ENCODE peak calls at places on chromosome 17, in eight cellular contexts. Q, C, O, D, R, K, A and V are unnamed samples. For H3K4me1, the result is how much of the 10 kb centered on the place peaks cover.

GRCh38 chr17:1972429-1973160 is 52.5 kb downstream of the RTN4RL1 start:
- DNase-seq in Q (no peak), C (peak), O (no peak), D (no peak), R (no peak), K (peak), A (peak), V (no peak)

GRCh38 chr17:22128171-22128570 is 435.8 kb downstream of the KCNJ18 start:
- DNase-seq in Q (no peak), C (no peak), O (no peak), D (no peak), R (no peak), K (no peak), A (no peak), V (no peak)

GRCh38 chr17:47894498-47895253 is 1.4 kb upstream of the SP2 start:
- DNase-seq in Q (no peak), C (no peak), O (no peak), D (no peak), R (no peak), K (no peak), A (no peak), V (no peak)

GRCh38 chr17:78745407-78746088 is 36.5 kb downstream of the CYTH1 start:
- DNase-seq in Q (no peak), C (no peak), O (no peak), D (peak), R (no peak), K (no peak), A (peak), V (no peak)

GRCh38 chr17:61583242-61583641 is 7.8 kb downstream of the NACA2 start:
- DNase-seq in Q (no peak), C (no peak), O (peak), D (peak), R (no peak), K (no peak), A (no peak), V (no peak)

GRCh38 chr17:59844884-59845594 is 47.7 kb downstream of the TUBD1 start:
- DNase-seq in Q (no peak), C (no peak), O (no peak), D (peak), R (no peak), K (no peak), A (no peak), V (no peak)

GRCh38 chr17:54916721-54917120 is 16.1 kb downstream of the TOM1L1 start:
- DNase-seq in Q (no peak), C (no peak), O (no peak), D (no peak), R (no peak), K (no peak), A (no peak), V (no peak)

GRCh38 chr17:41891135-41892065 is 26.2 kb upstream of the KLHL11 start:
- DNase-seq in Q (no peak), C (no peak), O (no peak), D (no peak), R (no peak), K (no peak), A (no peak), V (no peak)

GRCh38 chr17:20267459-20267842 is 199.9 kb downstream of the LGALS9B start:
- DNase-seq in Q (no peak), C (no peak), O (no peak), D (no peak), R (no peak), K (no peak), A (no peak), V (no peak)

GRCh38 chr17:42886283-42887176 is 14.1 kb upstream of the G6PC1 start:
- DNase-seq in Q (no peak), C (no peak), O (no peak), D (no peak), R (no peak), K (no peak), A (no peak), V (no peak)

GRCh38 chr17:28181568-28181967 is 137.4 kb upstream of the TMEM97 start:
- DNase-seq in Q (no peak), C (no peak), O (no peak), D (no peak), R (no peak), K (no peak), A (no peak), V (no peak)

GRCh38 chr17:9307313-9307998 is 268.2 kb downstream of the STX8 start:
- DNase-seq in Q (no peak), C (no peak), O (no peak), D (no peak), R (no peak), K (no peak), A (no peak), V (no peak)

GRCh38 chr17:3799181-3799627 is 1.8 kb downstream of the ITGAE start:
- DNase-seq in Q (no peak), C (no peak), O (no peak), D (no peak), R (no peak), K (no peak), A (no peak), V (no peak)

GRCh38 chr17:77196251-77196650 is 55.5 kb downstream of the SEC14L1 start:
- DNase-seq in Q (no peak), C (no peak), O (no peak), D (no peak), R (peak), K (no peak), A (no peak), V (no peak)

GRCh38 chr17:68600881-68601564 is at the start of gene FAM20A:
- DNase-seq in Q (peak), C (peak), O (peak), D (peak), R (peak), K (peak), A (peak), V (peak)

GRCh38 chr17:54372071-54372720 is 528.5 kb upstream of the TOM1L1 start:
- DNase-seq in Q (no peak), C (no peak), O (no peak), D (no peak), R (no peak), K (no peak), A (no peak), V (no peak)

GRCh38 chr17:63697341-63698286 is 2.3 kb downstream of the LIMD2 start:
- DNase-seq in Q (no peak), C (no peak), O (peak), D (peak), R (peak), K (peak), A (peak), V (peak)

GRCh38 chr17:28796062-28796461 is 46.5 kb downstream of the FAM222B start:
- DNase-seq in Q (no peak), C (no peak), O (no peak), D (no peak), R (no peak), K (no peak), A (no peak), V (no peak)

GRCh38 chr17:56699186-56699895 is 105.8 kb downstream of the NOG start:
- DNase-seq in Q (no peak), C (no peak), O (peak), D (peak), R (peak), K (peak), A (peak), V (peak)

GRCh38 chr17:44865921-44866320 is 18.2 kb downstream of the HIGD1B start:
- DNase-seq in Q (no peak), C (no peak), O (no peak), D (no peak), R (no peak), K (no peak), A (no peak), V (no peak)

GRCh38 chr17:73419051-73419450 is 107.2 kb upstream of the CDC42EP4 start:
- DNase-seq in Q (no peak), C (no peak), O (no peak), D (no peak), R (no peak), K (no peak), A (no peak), V (no peak)

GRCh38 chr17:9090641-9091096 is 69.4 kb downstream of the NTN1 start:
- DNase-seq in Q (no peak), C (no peak), O (no peak), D (no peak), R (peak), K (no peak), A (no peak), V (no peak)

GRCh38 chr17:81066072-81066471 is 31.1 kb downstream of the BAIAP2 start:
- DNase-seq in Q (no peak), C (no peak), O (no peak), D (no peak), R (no peak), K (no peak), A (no peak), V (no peak)
- TF ChIP-seq CTCF in Q (no peak), C (no peak), O (no peak), D (no peak), R (no peak), K (no peak), A (no peak), V (no peak)

DNA sequence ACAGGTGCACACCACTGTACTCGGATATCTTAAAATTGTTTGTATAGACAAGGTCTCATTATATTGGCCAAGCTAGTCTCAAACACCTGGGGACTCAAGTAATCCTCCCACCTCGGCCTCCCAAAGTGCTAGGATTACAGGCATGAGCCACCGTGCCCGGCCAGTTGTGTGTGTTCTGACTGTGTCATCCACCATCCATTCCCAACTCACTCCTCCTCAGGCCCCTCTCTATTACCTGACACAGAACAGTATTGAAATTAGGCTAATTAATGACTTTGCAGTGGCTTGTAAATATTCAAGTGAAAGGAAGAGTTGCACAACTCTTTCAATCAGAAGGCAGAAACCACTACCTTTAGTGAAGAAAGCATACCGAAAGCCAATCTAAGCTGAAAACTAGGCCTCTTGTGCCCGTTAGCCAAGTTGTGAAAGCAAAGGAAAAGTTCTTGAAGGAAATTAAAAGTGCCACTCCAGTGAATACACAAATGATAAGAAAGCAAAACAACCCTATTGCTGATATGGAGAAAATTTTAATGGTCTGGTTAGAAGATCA is 28.7 kb downstream of the GOSR1 start:
- DNase-seq in Q (no peak), C (no peak), O (no peak), D (no peak), R (no peak), K (no peak), A (no peak), V (no peak)
- H3K27ac ChIP-seq in Q (no peak), C (no peak), O (no peak), D (no peak), R (no peak), K (no peak), A (no peak), V (no peak)

DNA sequence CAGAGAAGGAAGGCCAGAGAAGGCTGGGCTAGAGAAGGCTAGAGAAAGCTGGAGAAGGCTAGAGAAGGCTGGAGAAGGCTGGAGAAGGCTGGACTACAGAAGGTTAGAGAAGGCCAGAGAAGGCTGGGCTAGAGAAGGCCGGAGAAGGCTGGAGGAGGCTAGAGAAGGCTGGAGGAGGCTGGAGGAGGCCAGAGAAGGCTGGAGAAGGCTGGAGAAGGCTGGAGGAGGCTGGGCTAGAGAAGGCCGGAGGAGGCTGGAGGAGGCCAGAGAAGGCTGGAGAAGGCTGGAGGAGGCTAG is 6.4 kb upstream of the OGFOD3 start:
- DNase-seq in Q (no peak), C (no peak), O (no peak), D (no peak), R (no peak), K (no peak), A (no peak), V (no peak)
- H3K4me1 ChIP-seq in Q (under half), C (under half), O (under half), D (under half), R (under half), K (under half), A (under half), V (under half)

DNA sequence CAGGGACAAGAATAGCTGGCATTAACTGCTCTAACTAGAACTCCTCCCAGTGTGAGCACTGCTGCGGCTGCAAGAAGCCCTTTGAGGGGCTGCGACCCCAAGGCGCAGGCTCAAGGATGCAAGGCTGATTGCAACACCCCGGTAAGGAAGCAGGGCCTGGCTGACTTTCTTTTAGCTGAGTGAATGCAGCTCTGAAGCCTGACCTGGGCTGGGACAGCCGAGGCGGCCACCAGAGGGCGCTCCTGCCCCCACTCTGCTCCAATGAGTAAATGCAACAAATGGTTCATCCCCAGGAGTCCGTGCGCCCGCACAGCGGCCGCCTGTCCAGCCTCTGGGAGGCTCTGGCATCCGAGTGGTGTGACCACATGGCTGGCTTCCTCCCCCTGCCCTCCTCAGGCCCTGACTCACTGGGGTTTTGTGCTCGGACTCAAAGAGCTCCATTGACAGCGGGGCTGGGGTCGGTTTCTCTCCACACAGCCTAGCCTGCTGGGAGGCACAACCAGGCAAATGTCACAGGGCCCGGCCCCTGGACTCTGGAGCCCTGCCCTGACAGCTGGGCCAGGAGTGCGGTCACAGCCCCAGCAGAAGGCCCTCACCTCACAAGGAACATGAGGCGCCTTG is at the start of gene SMIM5:
- DNase-seq in Q (peak), C (peak), O (peak), D (peak), R (peak), K (peak), A (peak), V (peak)
- TF ChIP-seq CTCF in Q (peak), C (peak), O (peak), D (peak), R (peak), K (peak), A (peak), V (peak)

DNA sequence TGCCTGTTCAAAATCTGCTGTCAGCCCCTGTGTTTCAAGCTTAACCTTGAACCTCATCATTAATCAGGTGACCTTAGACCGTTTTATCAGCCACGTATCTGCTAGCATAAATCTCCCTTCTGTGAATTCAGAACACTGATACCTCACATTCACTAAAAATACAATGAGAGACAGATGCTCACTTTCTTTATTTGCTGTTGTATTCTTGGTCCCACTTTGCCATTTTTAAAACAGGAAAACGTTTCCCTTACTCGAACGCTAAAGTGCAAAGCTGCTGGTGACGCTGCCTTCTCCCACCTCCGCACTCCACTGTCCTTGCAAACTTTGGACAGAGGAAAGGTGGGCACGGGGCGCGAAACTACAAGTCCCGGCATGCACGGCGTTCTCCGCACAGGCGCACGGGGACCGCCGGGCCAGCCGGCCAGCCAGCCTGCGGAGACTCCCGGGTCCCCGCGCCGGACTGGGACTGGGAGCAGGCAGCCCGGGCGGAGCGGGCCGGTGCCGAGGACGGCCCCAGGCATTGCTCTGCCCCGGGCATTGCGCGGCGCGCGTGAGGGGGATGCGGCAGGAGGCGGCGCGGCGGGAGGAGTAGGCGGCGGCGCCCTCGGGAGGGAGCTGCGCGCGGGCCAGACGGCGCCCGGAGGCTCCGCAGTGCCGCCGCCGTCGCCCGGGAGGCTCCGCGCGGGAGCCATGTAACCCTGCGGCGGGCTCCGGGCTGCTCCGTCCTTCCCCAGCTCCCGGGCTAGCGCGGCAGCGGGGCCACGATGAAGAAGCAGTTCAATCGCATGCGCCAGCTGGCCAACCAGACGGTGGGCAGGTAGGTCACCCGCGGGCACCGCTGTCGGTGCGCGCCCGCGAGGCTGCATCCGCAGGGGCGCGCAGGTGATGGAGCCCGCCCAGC is at the start of gene ARHGAP44:
- DNase-seq in Q (peak), C (peak), O (peak), D (peak), R (peak), K (peak), A (peak), V (peak)
- H3K27ac ChIP-seq in Q (peak), C (peak), O (no peak), D (peak), R (peak), K (peak), A (peak), V (peak)

DNA sequence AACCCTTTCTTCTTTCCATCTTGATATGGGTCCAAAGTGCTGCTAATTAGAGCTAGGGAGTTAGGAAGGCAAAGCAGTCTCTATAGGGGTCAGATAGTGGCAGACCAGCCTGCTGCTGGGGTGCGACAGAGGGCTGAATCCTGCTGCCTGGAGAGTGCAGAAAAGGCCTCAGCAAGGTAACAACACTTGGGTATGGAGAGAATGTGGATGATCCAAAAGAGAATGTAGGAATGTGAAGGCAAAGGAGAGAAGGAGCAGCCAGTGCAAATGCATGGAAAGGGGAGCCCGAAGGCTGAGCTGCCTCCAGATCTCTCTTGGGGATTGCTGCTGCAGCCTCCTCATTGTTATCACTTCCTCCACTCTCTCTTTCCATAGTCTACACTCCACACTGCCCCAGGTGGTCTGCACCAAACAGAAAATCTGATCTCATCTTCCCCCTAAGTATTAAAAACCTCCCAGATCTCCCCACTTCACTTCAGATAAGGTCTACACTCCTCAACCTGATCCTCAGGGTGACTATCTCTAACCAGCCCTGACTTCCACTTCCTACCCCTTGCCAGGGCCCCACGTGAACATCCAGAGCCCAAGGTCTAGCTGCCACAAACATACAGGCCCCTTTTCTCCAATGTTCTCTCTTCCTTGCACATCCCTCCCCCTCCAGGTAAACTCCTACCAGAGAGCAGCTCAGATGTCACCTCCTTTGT is 28.8 kb downstream of the TOM1L2 start:
- DNase-seq in Q (no peak), C (no peak), O (no peak), D (no peak), R (no peak), K (no peak), A (no peak), V (no peak)
- H3K4me1 ChIP-seq in Q (under half), C (half or more), O (half or more), D (half or more), R (under half), K (half or more), A (under half), V (under half)

GRCh38 chr17:32769846-32770245 is 107.1 kb downstream of the MYO1D start:
- DNase-seq in Q (no peak), C (no peak), O (no peak), D (no peak), R (no peak), K (no peak), A (no peak), V (no peak)
- TF ChIP-seq CTCF in Q (no peak), C (no peak), O (no peak), D (peak), R (no peak), K (no peak), A (no peak), V (no peak)

DNA sequence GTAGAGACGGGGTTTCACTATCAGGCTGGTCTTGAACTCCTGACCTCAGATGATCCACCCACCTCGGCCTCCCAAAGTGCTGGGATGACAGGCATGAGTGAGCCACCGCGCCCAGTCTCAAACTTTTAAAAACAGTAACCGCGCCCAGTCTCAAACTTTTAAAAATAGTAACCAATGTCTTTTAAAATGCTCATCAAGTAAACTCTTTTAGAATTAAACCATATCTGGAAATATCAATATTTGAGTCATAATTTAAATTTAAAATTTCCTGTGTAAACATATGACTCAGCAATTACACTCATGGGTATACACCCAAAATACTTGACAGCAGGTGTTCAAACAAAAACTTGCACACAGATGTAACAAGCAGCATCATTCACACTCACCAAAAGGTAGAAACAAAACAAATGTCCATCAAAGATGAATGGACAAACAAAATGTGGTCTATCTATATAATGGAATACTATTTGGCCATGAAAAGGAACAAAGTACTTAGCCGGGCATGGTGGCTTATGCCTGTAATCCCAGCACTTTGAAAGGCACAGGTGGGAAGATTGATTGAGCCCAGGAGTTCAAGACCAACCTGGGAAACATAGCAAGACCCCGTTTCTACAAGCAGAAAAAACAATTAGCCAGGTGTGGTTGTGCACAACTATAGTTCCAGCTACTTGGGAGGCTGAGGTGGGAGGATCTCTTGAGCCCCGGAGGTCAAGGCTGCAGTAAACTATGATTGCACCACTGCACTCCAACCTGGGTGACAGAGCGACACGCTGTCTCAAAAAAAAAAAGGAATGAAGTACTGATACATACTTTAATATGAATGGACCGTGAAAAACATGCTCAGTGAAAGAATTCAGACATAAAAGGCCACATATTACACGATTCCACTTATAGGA is 20.2 kb downstream of the ENPP7 start:
- DNase-seq in Q (no peak), C (no peak), O (no peak), D (no peak), R (no peak), K (no peak), A (no peak), V (no peak)
- H3K27ac ChIP-seq in Q (no peak), C (no peak), O (no peak), D (no peak), R (no peak), K (no peak), A (no peak), V (no peak)

GRCh38 chr17:39781028-39781800 is 43.5 kb downstream of the GRB7 start:
- DNase-seq in Q (no peak), C (no peak), O (no peak), D (no peak), R (no peak), K (no peak), A (no peak), V (no peak)
- H3K4me1 ChIP-seq in Q (under half), C (under half), O (under half), D (under half), R (under half), K (under half), A (under half), V (under half)

GRCh38 chr17:38867179-38867994 is 2.5 kb upstream of the LASP1 start:
- DNase-seq in Q (peak), C (peak), O (no peak), D (peak), R (no peak), K (peak), A (peak), V (peak)
- TF ChIP-seq CTCF in Q (peak), C (peak), O (peak), D (peak), R (no peak), K (peak), A (peak), V (no peak)